ENCODE peak calls at places on chromosomes 12 and 14, in ten cellular contexts. U is NB4; I is activated naive CD4-positive, alpha-beta T cell treated with anti-CD3 and anti-CD28 coated beads, Interleukin-2, amount 50 U/mL, for 72 hours; M is neural progenitor cell; K is stimulated activated naive B cell treated with anti-CD40 and anti-IgM and Interleukin-4, amounts not matched to agents 10 μg/mL and 1 μg/mL and 100 μg/mL, for 72 hours; A is AG20443; C is GM03348; B is HEK293T; V is fibroblast of the aortic adventitia; T is colonic mucosa. E is an unnamed sample.

GRCh38 chr12:1993341-1993740 is 10.9 kb downstream of the DCP1B start:
- DNase-seq in U (peak), I (no peak), M (no peak), K (no peak), A (peak), C (peak), B (no peak), V (peak), T (no peak), E (no peak)

GRCh38 chr12:78062781-78063180 is 232.1 kb downstream of the NAV3 start:
- DNase-seq in U (no peak), I (no peak), M (no peak), K (no peak), A (peak), C (peak), B (no peak), V (peak), T (no peak), E (no peak)

GRCh38 chr14:69183735-69184134 is 7.6 kb upstream of the EXD2 start:
- DNase-seq in U (peak), I (no peak), M (no peak), K (no peak), A (no peak), C (no peak), B (no peak), V (no peak), T (no peak), E (no peak)

GRCh38 chr12:109738878-109739665 is 25.4 kb downstream of the FAM222A start:
- DNase-seq in U (no peak), I (peak), M (no peak), K (no peak), A (peak), C (peak), B (no peak), V (peak), T (no peak), E (no peak)

GRCh38 chr12:53173085-53173715 is 7.3 kb upstream of the ZNF740 start:
- DNase-seq in U (no peak), I (peak), M (no peak), K (no peak), A (peak), C (peak), B (no peak), V (no peak), T (no peak), E (no peak)

GRCh38 chr14:81849714-81850113 is 316.1 kb upstream of the SEL1L start:
- DNase-seq in U (peak), I (no peak), M (no peak), K (no peak), A (no peak), C (no peak), B (no peak), V (no peak), T (no peak), E (no peak)

GRCh38 chr12:124532331-124532750 is 35.1 kb downstream of the NCOR2 start:
- DNase-seq in U (no peak), I (no peak), M (peak), K (no peak), A (no peak), C (no peak), B (no peak), V (no peak), T (no peak), E (no peak)

GRCh38 chr14:82855912-82856381 is 1322.3 kb upstream of the SEL1L start:
- DNase-seq in U (peak), I (no peak), M (peak), K (no peak), A (no peak), C (no peak), B (no peak), V (no peak), T (no peak), E (no peak)

GRCh38 chr12:105036937-105037649 is 47.2 kb downstream of the ALDH1L2 start:
- DNase-seq in U (no peak), I (no peak), M (no peak), K (no peak), A (no peak), C (no peak), B (no peak), V (no peak), T (no peak), E (no peak)

GRCh38 chr14:54342806-54343205 is 54.0 kb upstream of the CDKN3 start:
- DNase-seq in U (no peak), I (no peak), M (no peak), K (no peak), A (no peak), C (no peak), B (no peak), V (no peak), T (no peak), E (no peak)

GRCh38 chr14:75229923-75230792 is 48.5 kb upstream of the FOS start:
- DNase-seq in U (peak), I (peak), M (peak), K (no peak), A (peak), C (peak), B (peak), V (peak), T (peak), E (peak)

GRCh38 chr12:12079291-12079690 is 8.6 kb downstream of the BCL2L14 start:
- DNase-seq in U (no peak), I (no peak), M (no peak), K (no peak), A (peak), C (peak), B (no peak), V (peak), T (no peak), E (no peak)

GRCh38 chr14:92945544-92945943 is 22.6 kb downstream of the CHGA start:
- DNase-seq in U (no peak), I (no peak), M (no peak), K (no peak), A (no peak), C (no peak), B (no peak), V (no peak), T (no peak), E (no peak)

GRCh38 chr12:6326316-6326959 is 15.4 kb downstream of the TNFRSF1A start:
- DNase-seq in U (peak), I (no peak), M (peak), K (no peak), A (peak), C (peak), B (peak), V (peak), T (no peak), E (no peak)

GRCh38 chr12:104567832-104568490 is 111.2 kb downstream of the CHST11 start:
- DNase-seq in U (peak), I (no peak), M (no peak), K (no peak), A (no peak), C (no peak), B (no peak), V (no peak), T (no peak), E (peak)

GRCh38 chr12:96190403-96191170 is 3.6 kb upstream of the ELK3 start:
- DNase-seq in U (no peak), I (no peak), M (no peak), K (no peak), A (peak), C (peak), B (no peak), V (peak), T (no peak), E (no peak)

GRCh38 chr12:60710246-60710645 is 1114.4 kb downstream of the SLC16A7 start:
- DNase-seq in U (no peak), I (no peak), M (no peak), K (no peak), A (no peak), C (no peak), B (no peak), V (no peak), T (no peak), E (no peak)

GRCh38 chr14:52025310-52025709 is 36.0 kb downstream of the RTRAF start:
- DNase-seq in U (no peak), I (no peak), M (no peak), K (no peak), A (peak), C (peak), B (no peak), V (peak), T (no peak), E (no peak)

GRCh38 chr14:31113794-31114193 is 87.6 kb upstream of the STRN3 start:
- DNase-seq in U (no peak), I (no peak), M (no peak), K (no peak), A (no peak), C (no peak), B (no peak), V (no peak), T (no peak), E (no peak)

GRCh38 chr12:65585648-65586420 is 238.4 kb upstream of the HMGA2 start:
- DNase-seq in U (no peak), I (no peak), M (no peak), K (no peak), A (no peak), C (no peak), B (no peak), V (no peak), T (no peak), E (no peak)

GRCh38 chr14:63039800-63040380 is 5.4 kb downstream of the KCNH5 start:
- DNase-seq in U (peak), I (no peak), M (peak), K (no peak), A (no peak), C (no peak), B (peak), V (peak), T (no peak), E (no peak)

GRCh38 chr12:114401346-114402320 is 4.3 kb downstream of the TBX5 start:
- DNase-seq in U (no peak), I (no peak), M (no peak), K (no peak), A (no peak), C (no peak), B (no peak), V (no peak), T (no peak), E (no peak)

GRCh38 chr12:27779837-27780611 is at the start of the genes KLHL42 and MANSC4:
- DNase-seq in U (peak), I (peak), M (peak), K (peak), A (peak), C (peak), B (peak), V (peak), T (peak), E (peak)

GRCh38 chr12:26564391-26564790 is 268.6 kb downstream of the ITPR2 start:
- DNase-seq in U (no peak), I (no peak), M (no peak), K (no peak), A (no peak), C (no peak), B (no peak), V (no peak), T (no peak), E (no peak)

GRCh38 chr12:45304514-45305178 is 88.8 kb downstream of the ANO6 start:
- DNase-seq in U (no peak), I (no peak), M (no peak), K (no peak), A (no peak), C (no peak), B (no peak), V (peak), T (no peak), E (no peak)

GRCh38 chr14:91911474-91912032 is 35.9 kb downstream of the FBLN5 start:
- DNase-seq in U (peak), I (peak), M (peak), K (peak), A (peak), C (peak), B (peak), V (peak), T (peak), E (peak)

GRCh38 chr12:59803735-59804134 is 207.9 kb downstream of the SLC16A7 start:
- DNase-seq in U (no peak), I (no peak), M (no peak), K (no peak), A (peak), C (no peak), B (no peak), V (peak), T (no peak), E (no peak)

E was measured in NK-92 treated with Interleukin-12 subunit alpha and Interleukin-12 subunit beta, amount 100 ng/mL, for 24 hours.